ENCODE peak calls at places on chromosomes 12 and 14, in five cellular contexts. One of them, this sample, is unnamed.

GRCh38 chr12:116184766-116185165 is 92.7 kb downstream of the MED13L start:
- DNase-seq in small intestine: no peak
- DNase-seq in cardiac muscle cell: no peak
- DNase-seq in GM06990: no peak
- DNase-seq in neural progenitor cell: no peak
- DNase-seq in this sample: no peak

GRCh38 chr12:120090626-120091295 is 25.8 kb downstream of the RAB35 start:
- DNase-seq in GM06990: no peak
- DNase-seq in neural progenitor cell: no peak
- DNase-seq in cardiac muscle cell: no peak
- DNase-seq in small intestine: no peak
- DNase-seq in this sample: no peak

GRCh38 chr12:43551271-43551970 is 582 bp downstream of the ADAMTS20 start:
- DNase-seq in cardiac muscle cell: peak
- DNase-seq in GM06990: no peak
- DNase-seq in neural progenitor cell: peak
- DNase-seq in small intestine: no peak
- DNase-seq in this sample: no peak

GRCh38 chr12:4807116-4807783 is 87.0 kb downstream of the GALNT8 start:
- DNase-seq in cardiac muscle cell: no peak
- DNase-seq in small intestine: no peak
- DNase-seq in GM06990: no peak
- DNase-seq in neural progenitor cell: peak
- DNase-seq in this sample: no peak

GRCh38 chr12:10397311-10397710 is 7.5 kb upstream of the KLRK1 start:
- DNase-seq in GM06990: no peak
- DNase-seq in small intestine: no peak
- DNase-seq in cardiac muscle cell: no peak
- DNase-seq in neural progenitor cell: no peak
- DNase-seq in this sample: no peak

GRCh38 chr14:101010293-101010692 is 106.8 kb upstream of the RTL1 start:
- DNase-seq in neural progenitor cell: no peak
- DNase-seq in GM06990: no peak
- DNase-seq in small intestine: no peak
- DNase-seq in cardiac muscle cell: no peak
- DNase-seq in this sample: no peak

GRCh38 chr12:28885275-28885674 is 263.8 kb upstream of the FAR2 start:
- DNase-seq in small intestine: no peak
- DNase-seq in neural progenitor cell: no peak
- DNase-seq in GM06990: no peak
- DNase-seq in cardiac muscle cell: no peak
- DNase-seq in this sample: no peak

GRCh38 chr12:21774358-21775129 is at the start of gene KCNJ8:
- DNase-seq in neural progenitor cell: peak
- DNase-seq in GM06990: no peak
- DNase-seq in small intestine: no peak
- DNase-seq in cardiac muscle cell: peak
- DNase-seq in this sample: no peak

GRCh38 chr12:116384629-116385485 is 107.4 kb upstream of the MED13L start:
- DNase-seq in cardiac muscle cell: no peak
- DNase-seq in small intestine: no peak
- DNase-seq in GM06990: no peak
- DNase-seq in neural progenitor cell: no peak
- DNase-seq in this sample: no peak

GRCh38 chr14:21734457-21735074 is 60.9 kb upstream of the OR4E1 start:
- DNase-seq in neural progenitor cell: peak
- DNase-seq in small intestine: peak
- DNase-seq in cardiac muscle cell: peak
- DNase-seq in GM06990: no peak
- DNase-seq in this sample: peak

GRCh38 chr12:4270670-4271432 is 2.7 kb upstream of the CCND2 start:
- DNase-seq in GM06990: peak
- DNase-seq in cardiac muscle cell: peak
- DNase-seq in neural progenitor cell: peak
- DNase-seq in small intestine: peak
- DNase-seq in this sample: no peak

GRCh38 chr14:63478437-63478852 is 64.7 kb downstream of the PPP2R5E start:
- DNase-seq in neural progenitor cell: no peak
- DNase-seq in GM06990: peak
- DNase-seq in cardiac muscle cell: no peak
- DNase-seq in small intestine: no peak
- DNase-seq in this sample: no peak

GRCh38 chr12:110073049-110073831 is 24.9 kb upstream of the C12orf76 start:
- DNase-seq in cardiac muscle cell: no peak
- DNase-seq in GM06990: peak
- DNase-seq in neural progenitor cell: no peak
- DNase-seq in small intestine: no peak
- DNase-seq in this sample: no peak
- H3K4me3 ChIP-seq in cardiac muscle cell: no peak
- H3K4me3 ChIP-seq in GM06990: peak
- H3K4me3 ChIP-seq in neural progenitor cell: no peak
- H3K4me3 ChIP-seq in small intestine: no peak
- H3K4me3 ChIP-seq in this sample: peak

DNA sequence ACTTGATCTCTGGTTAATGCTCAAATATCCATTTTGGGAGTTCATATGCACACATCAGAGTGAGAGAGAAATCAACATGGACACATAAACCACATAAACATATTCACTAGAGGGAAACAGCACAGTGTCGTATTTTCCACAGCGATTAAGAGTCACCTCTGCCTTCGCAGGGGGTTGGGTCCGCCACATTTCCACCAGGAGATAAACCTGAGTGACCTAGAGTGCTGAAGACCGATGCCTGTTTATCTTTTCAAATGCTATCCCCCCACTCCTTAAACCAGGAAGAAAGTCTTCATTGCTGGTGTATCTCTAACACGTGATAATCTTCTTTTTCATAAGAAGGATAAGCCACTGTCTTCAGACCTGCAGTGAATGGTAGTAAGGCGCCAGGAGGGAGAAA is 59.5 kb upstream of the FOXN3 start:
- DNase-seq in GM06990: no peak
- DNase-seq in small intestine: no peak
- DNase-seq in cardiac muscle cell: no peak
- DNase-seq in neural progenitor cell: no peak
- DNase-seq in this sample: no peak
- H3K4me3 ChIP-seq in GM06990: no peak
- H3K4me3 ChIP-seq in small intestine: no peak
- H3K4me3 ChIP-seq in cardiac muscle cell: no peak
- H3K4me3 ChIP-seq in neural progenitor cell: no peak
- H3K4me3 ChIP-seq in this sample: no peak

DNA sequence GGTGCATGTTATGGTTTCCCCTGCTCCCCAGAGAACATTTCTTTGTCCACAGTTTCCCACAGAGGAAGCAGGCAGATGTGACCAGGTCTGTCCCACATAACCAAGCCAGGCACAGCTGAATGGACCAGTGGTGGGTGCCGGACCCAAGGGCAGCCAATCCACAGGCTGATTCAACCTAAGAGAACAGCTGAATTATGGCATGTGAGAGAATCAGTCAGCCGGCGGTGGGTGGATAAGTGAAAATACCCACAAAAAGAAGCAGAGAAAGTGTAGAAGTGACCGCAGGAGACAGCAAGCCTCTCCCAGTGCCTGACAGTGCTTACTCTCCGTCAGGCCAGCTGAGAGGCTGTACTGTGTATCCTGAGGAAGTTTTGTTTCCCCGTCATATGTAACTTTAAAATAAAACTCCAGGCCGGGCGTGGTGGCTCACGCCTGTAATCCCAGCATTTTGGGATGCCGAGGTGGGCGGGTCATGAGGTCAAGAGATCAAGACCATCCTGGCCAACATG is 14.9 kb downstream of the GPRC5D start:
- DNase-seq in neural progenitor cell: no peak
- DNase-seq in small intestine: no peak
- DNase-seq in cardiac muscle cell: no peak
- DNase-seq in GM06990: no peak
- DNase-seq in this sample: no peak
- H3K4me3 ChIP-seq in neural progenitor cell: no peak
- H3K4me3 ChIP-seq in small intestine: no peak
- H3K4me3 ChIP-seq in cardiac muscle cell: no peak
- H3K4me3 ChIP-seq in GM06990: no peak
- H3K4me3 ChIP-seq in this sample: no peak

GRCh38 chr12:122545855-122546254 is 18.8 kb downstream of the KNTC1 start:
- DNase-seq in small intestine: no peak
- DNase-seq in cardiac muscle cell: no peak
- DNase-seq in GM06990: peak
- DNase-seq in neural progenitor cell: no peak
- DNase-seq in this sample: no peak
- H3K4me3 ChIP-seq in small intestine: no peak
- H3K4me3 ChIP-seq in cardiac muscle cell: no peak
- H3K4me3 ChIP-seq in GM06990: no peak
- H3K4me3 ChIP-seq in neural progenitor cell: no peak
- H3K4me3 ChIP-seq in this sample: no peak

DNA sequence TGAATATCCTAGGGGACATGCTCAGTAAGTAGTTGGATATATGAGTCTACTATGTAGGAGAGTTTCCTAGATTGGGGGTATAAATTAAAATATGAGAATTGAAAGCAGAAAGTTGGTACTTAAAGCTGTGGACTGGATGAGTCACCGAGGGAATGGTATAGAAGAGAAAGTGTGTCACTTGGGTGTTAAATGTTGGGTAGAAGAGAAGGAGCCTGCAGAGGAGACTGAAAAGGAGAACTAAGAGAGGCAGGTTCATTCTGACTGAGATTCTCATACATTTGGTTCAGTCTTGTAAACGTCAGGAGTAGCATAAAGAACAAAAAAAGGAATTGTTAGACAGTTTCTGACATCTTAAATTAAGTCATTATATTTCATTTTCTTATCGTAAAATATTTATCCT is 19.9 kb downstream of the LRRC9 start:
- DNase-seq in small intestine: no peak
- DNase-seq in neural progenitor cell: no peak
- DNase-seq in cardiac muscle cell: no peak
- DNase-seq in GM06990: peak
- DNase-seq in this sample: peak
- H3K4me3 ChIP-seq in small intestine: no peak
- H3K4me3 ChIP-seq in neural progenitor cell: no peak
- H3K4me3 ChIP-seq in cardiac muscle cell: no peak
- H3K4me3 ChIP-seq in GM06990: no peak
- H3K4me3 ChIP-seq in this sample: no peak

DNA sequence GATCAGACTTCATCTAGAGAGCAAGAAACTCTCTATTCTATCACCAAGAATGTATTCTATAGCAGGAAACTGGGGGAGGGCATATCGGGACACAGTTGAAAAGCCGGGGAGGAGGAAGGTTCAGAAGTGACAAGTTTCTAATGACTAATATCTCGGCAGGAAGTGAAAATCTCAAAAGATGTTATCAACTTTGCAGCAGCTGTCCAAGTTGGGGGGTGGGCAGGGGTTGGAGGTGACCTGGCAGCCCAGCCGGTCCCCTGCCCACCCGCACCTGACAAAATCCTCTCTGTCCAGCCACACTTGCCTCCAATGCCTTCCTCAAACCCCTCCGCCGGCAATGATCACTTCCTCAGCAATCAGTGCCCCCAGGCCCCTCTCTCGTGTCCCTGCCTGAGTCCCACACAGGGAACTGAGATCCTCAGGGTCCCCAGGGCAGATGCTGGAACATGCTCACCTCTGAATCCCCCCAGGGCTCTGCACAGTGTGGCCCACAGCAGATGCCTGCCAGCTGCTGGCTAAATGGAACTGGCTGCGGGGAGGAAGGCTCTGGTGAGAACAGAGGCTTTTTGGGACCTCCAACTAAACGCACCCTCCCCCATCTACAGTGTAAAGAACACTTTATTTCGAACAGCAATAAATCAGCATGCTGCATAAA is 43.9 kb downstream of the CCDC88C start:
- DNase-seq in cardiac muscle cell: no peak
- DNase-seq in neural progenitor cell: no peak
- DNase-seq in GM06990: peak
- DNase-seq in small intestine: peak
- DNase-seq in this sample: peak
- H3K4me3 ChIP-seq in cardiac muscle cell: no peak
- H3K4me3 ChIP-seq in neural progenitor cell: no peak
- H3K4me3 ChIP-seq in GM06990: peak
- H3K4me3 ChIP-seq in small intestine: no peak
- H3K4me3 ChIP-seq in this sample: peak

This sample was measured in GM12864.